ENCODE peak calls at places on chromosomes 7 and 10, in five cellular contexts. M is aorta, Q is substantia nigra, I is suprapubic skin, H is RWPE1. G is an unnamed sample.

GRCh38 chr10:117736655-117737054 is 194.1 kb downstream of the EMX2 start:
- DNase-seq in M (no peak), Q (no peak), I (no peak), H (peak; percentile 26), G (no peak)

GRCh38 chr10:99770408-99771045 is 11.9 kb upstream of the ABCC2 start:
- DNase-seq in M (no peak), Q (no peak), I (no peak), H (no peak), G (no peak)

GRCh38 chr10:79342811-79343541 is 4.3 kb upstream of the PPIF start:
- DNase-seq in M (no peak), Q (no peak), I (peak; percentile 78), H (no peak), G (no peak)

GRCh38 chr10:89332092-89332633 is 4.4 kb downstream of the IFIT3 start:
- DNase-seq in M (no peak), Q (no peak), I (no peak), H (peak; percentile 66), G (no peak)

GRCh38 chr7:20316706-20317105 is 14.0 kb upstream of the ITGB8 start:
- DNase-seq in M (no peak), Q (no peak), I (no peak), H (no peak), G (no peak)

GRCh38 chr10:14366760-14367159 is 36.0 kb upstream of the FRMD4A start:
- DNase-seq in M (no peak), Q (no peak), I (no peak), H (no peak), G (no peak)

GRCh38 chr7:139915864-139916716 is 87.0 kb downstream of the TBXAS1 start:
- DNase-seq in M (peak; percentile 65), Q (no peak), I (no peak), H (peak; percentile 94), G (peak; percentile 23)

GRCh38 chr10:25059990-25060389 is 43.6 kb downstream of the THNSL1 start:
- DNase-seq in M (peak; percentile 86), Q (no peak), I (no peak), H (peak; percentile 90), G (peak; percentile 55)

GRCh38 chr7:6705959-6706665 is 635 bp downstream of the ZNF12 start:
- DNase-seq in M (peak; percentile 57), Q (peak; percentile 42), I (no peak), H (peak; percentile 41), G (no peak)

GRCh38 chr10:117255835-117256460 is 15.0 kb downstream of the SLC18A2 start:
- DNase-seq in M (no peak), Q (no peak), I (no peak), H (no peak), G (no peak)

GRCh38 chr7:156206174-156206573 is 393.9 kb upstream of the SHH start:
- DNase-seq in M (no peak), Q (no peak), I (no peak), H (no peak), G (no peak)

GRCh38 chr7:73343671-73344380 is 15.9 kb downstream of the FKBP6 start:
- DNase-seq in M (no peak), Q (no peak), I (no peak), H (no peak), G (no peak)

DNA sequence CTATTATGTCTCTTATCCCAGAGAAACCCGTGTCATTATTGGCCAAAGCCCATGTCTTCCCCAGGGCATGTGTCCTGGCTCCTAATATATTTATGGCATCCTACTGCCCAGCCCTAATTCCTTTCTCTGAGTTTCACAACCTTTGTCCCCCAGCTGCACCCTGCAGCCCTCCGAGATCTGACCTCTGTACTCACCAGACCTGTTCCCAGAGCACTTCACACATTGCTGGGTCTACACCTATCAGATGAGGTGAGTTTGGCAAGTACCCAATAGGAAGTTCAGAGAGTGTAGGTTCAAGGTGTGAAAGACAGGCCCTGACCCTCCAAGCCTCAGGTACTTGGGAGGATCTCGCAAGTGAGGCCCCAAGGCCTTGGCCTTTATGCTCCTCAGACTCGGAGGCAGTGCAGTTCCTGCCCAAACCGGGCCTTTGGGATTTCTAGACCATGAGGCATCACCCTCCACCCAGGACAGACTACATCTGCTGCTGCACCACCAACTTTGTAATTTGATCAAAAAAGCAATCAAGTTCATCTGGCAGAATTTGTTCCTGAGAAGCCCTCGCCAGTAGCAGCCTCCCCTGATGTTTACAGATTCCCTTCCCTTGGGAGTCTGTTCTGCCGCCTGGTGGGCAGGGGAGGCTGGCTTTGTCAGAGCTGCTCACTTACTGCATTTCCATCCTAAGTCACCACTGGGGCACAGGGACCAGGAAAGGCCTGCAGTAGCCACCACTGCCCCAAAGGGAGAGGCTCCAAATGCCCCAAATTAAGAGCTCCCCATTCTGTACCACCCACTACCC is 2.2 kb downstream of the CAMK2G start:
- DNase-seq in M (no peak), Q (no peak), I (no peak), H (peak; percentile 63), G (no peak)
- H3K27ac ChIP-seq in M (no peak overlapping the region), Q (no peak overlapping the region), I (no peak overlapping the region), H (peak overlapping the region; percentile 46), G (peak overlapping the region; percentile 70)

GRCh38 chr10:6145979-6146432 is 56.7 kb upstream of the PFKFB3 start:
- DNase-seq in M (no peak), Q (peak; percentile 72), I (no peak), H (no peak), G (no peak)
- H3K27ac ChIP-seq in M (no peak overlapping the region), Q (peak overlapping the region; percentile 69), I (peak overlapping the region; percentile 91), H (peak overlapping the region; percentile 68), G (peak overlapping the region; percentile 70)

DNA sequence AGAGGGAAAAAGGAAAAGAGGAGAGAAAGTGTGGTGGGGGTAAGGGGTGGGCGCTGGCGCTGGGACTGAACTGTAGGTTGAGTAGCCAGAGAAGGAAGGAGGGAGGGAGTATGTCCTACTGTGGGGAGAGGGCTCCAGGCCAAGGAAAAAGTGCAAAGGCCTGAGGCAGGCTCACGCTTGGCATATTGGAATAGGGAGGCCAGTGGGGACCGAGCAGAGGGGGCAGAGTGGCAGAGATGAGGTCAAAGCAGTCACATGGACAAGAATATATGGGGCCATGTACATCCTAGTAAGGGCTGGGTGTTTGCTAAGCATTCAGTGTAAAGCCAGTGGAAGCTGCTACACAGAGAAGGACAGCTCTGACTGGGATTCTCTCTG is 39.8 kb downstream of the FAM53B start:
- DNase-seq in M (peak; percentile 34), Q (no peak), I (no peak), H (no peak), G (no peak)
- H3K27ac ChIP-seq in M (no peak overlapping the region), Q (peak overlapping the region; percentile 99), I (peak overlapping the region; percentile 76), H (peak overlapping the region; percentile 15), G (peak overlapping the region; percentile 99)

DNA sequence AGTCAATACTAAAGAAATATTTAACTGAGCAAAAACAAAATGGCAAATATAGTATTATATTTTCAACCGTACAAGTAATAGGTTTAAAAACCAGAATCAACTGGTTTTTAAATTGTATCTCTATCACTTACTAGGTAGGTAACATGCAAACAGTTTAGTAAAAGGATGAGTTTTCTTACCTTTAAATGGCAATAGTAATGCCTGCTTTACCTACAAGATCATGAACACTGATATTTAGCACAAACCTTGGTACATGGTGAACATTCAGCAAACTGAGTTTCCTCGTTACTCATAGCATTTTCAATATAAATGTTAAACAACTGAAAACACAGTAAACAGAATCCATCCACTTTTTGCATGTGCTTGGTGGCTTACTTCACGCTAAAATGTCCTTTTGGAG is 389.1 kb downstream of the PARD3 start:
- DNase-seq in M (no peak), Q (no peak), I (no peak), H (no peak), G (no peak)
- H3K27ac ChIP-seq in M (no peak overlapping the region), Q (no peak overlapping the region), I (no peak overlapping the region), H (no peak overlapping the region), G (no peak overlapping the region)

GRCh38 chr7:93926800-93927199 is 5.3 kb downstream of the GNG11 start:
- DNase-seq in M (no peak), Q (no peak), I (no peak), H (no peak), G (no peak)

GRCh38 chr7:93923291-93923690 is 1.8 kb downstream of the GNG11 start:
- DNase-seq in M (no peak), Q (no peak), I (no peak), H (no peak), G (no peak)

GRCh38 chr7:93921190-93921585 is 347 bp upstream of the GNG11 start:
- DNase-seq in M (no peak), Q (no peak), I (no peak), H (no peak), G (no peak)

GRCh38 chr7:93921607-93922446 is at the start of gene GNG11:
- DNase-seq in M (peak; percentile 88), Q (peak; percentile 50), I (peak; percentile 90), H (peak; percentile 30), G (peak; percentile 53)

GRCh38 chr7:93923946-93924345 is 2.4 kb downstream of the GNG11 start:
- DNase-seq in M (no peak), Q (no peak), I (no peak), H (no peak), G (no peak)
- H3K27ac ChIP-seq in M (no peak overlapping the region), Q (no peak overlapping the region), I (no peak overlapping the region), H (no peak overlapping the region), G (no peak overlapping the region)

GRCh38 chr10:114483575-114483974 is 79.3 kb upstream of the AFAP1L2 start:
- DNase-seq in M (no peak), Q (no peak), I (no peak), H (no peak), G (no peak)
- H3K27ac ChIP-seq in M (no peak overlapping the region), Q (no peak overlapping the region), I (peak overlapping the region; percentile 79), H (no peak overlapping the region), G (peak overlapping the region; percentile 70)

GRCh38 chr10:132439025-132439388 is 42.0 kb downstream of the PWWP2B start:
- DNase-seq in M (no peak), Q (no peak), I (no peak), H (no peak), G (no peak)

GRCh38 chr10:132437511-132437910 is 40.5 kb downstream of the PWWP2B start:
- DNase-seq in M (no peak), Q (no peak), I (no peak), H (no peak), G (no peak)

GRCh38 chr10:132434405-132435005 is 37.5 kb downstream of the PWWP2B start:
- DNase-seq in M (peak; percentile 82), Q (no peak), I (no peak), H (no peak), G (no peak)

GRCh38 chr10:132438091-132439024 is 41.4 kb downstream of the PWWP2B start:
- DNase-seq in M (no peak), Q (no peak), I (no peak), H (no peak), G (no peak)

DNA sequence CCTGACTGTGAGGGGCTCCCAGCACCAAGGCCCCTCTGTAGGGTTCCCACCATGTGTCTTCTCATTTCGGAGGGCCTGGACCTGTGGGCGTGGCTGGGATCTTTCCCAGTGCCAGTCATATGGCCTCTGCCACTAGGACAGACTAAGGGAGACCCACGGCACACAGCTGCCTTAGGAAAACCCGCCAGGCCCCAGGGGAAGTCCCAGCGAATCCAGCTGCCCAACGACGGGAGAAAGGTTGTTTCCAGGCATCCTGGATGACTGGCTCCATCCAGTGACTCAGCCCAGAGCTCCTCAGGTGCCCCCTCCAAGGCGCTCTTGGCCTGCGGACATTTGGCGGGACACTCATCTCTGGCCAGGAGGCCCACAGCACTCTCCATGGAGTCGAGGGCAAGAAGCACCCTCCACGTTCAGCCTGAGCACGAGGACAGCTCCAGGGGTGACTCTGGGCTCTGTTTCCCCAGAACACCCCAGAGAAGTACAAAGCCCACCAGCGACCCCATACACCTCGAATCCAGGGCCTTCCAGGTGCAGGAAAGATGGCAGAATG is 39.9 kb downstream of the PWWP2B start:
- DNase-seq in M (no peak), Q (no peak), I (no peak), H (no peak), G (no peak)
- H3K27ac ChIP-seq in M (no peak overlapping the region), Q (no peak overlapping the region), I (no peak overlapping the region), H (no peak overlapping the region), G (no peak overlapping the region)

GRCh38 chr10:64760371-64760770 is 1239.2 kb downstream of the REEP3 start:
- DNase-seq in M (no peak), Q (no peak), I (no peak), H (peak; percentile 48), G (no peak)
- H3K27ac ChIP-seq in M (no peak overlapping the region), Q (no peak overlapping the region), I (no peak overlapping the region), H (no peak overlapping the region), G (no peak overlapping the region)

G was measured in dorsolateral prefrontal cortex.